ENCODE peak calls at places on chromosomes 2 and 18, in six cellular contexts. One of them, this sample, is unnamed.
A peak's percentile ranks its signal among the peaks of the same experiment; 100 is the strongest.

GRCh38 chr2:136134126-136134525 is 16.2 kb upstream of the CXCR4 start:
- DNase-seq in head of caudate nucleus: no peak
- DNase-seq in aorta: no peak
- DNase-seq in kidney glomerular epithelial cell: no peak
- DNase-seq in right lobe of liver: no peak
- DNase-seq in stimulated activated naive CD4-positive, alpha-beta T cell: peak; percentile 56
- DNase-seq in this sample: no peak

GRCh38 chr18:51053822-51054221 is 23.8 kb downstream of the SMAD4 start:
- DNase-seq in right lobe of liver: no peak
- DNase-seq in kidney glomerular epithelial cell: no peak
- DNase-seq in aorta: no peak
- DNase-seq in head of caudate nucleus: no peak
- DNase-seq in stimulated activated naive CD4-positive, alpha-beta T cell: no peak
- DNase-seq in this sample: no peak

GRCh38 chr2:58235988-58236387 is 5.1 kb downstream of the FANCL start:
- DNase-seq in kidney glomerular epithelial cell: no peak
- DNase-seq in right lobe of liver: no peak
- DNase-seq in head of caudate nucleus: no peak
- DNase-seq in aorta: no peak
- DNase-seq in stimulated activated naive CD4-positive, alpha-beta T cell: no peak
- DNase-seq in this sample: no peak

GRCh38 chr2:85702172-85702571 is 8.0 kb downstream of the GNLY start:
- DNase-seq in aorta: no peak
- DNase-seq in head of caudate nucleus: no peak
- DNase-seq in right lobe of liver: no peak
- DNase-seq in kidney glomerular epithelial cell: peak; percentile 34
- DNase-seq in stimulated activated naive CD4-positive, alpha-beta T cell: no peak
- DNase-seq in this sample: no peak

GRCh38 chr2:146666336-146666735 is 1178.5 kb upstream of the ACVR2A start:
- DNase-seq in head of caudate nucleus: no peak
- DNase-seq in right lobe of liver: no peak
- DNase-seq in stimulated activated naive CD4-positive, alpha-beta T cell: no peak
- DNase-seq in aorta: no peak
- DNase-seq in kidney glomerular epithelial cell: peak; percentile 53
- DNase-seq in this sample: no peak

GRCh38 chr18:31891566-31891965 is 51.4 kb downstream of the TRAPPC8 start:
- DNase-seq in head of caudate nucleus: no peak
- DNase-seq in right lobe of liver: no peak
- DNase-seq in kidney glomerular epithelial cell: no peak
- DNase-seq in aorta: no peak
- DNase-seq in stimulated activated naive CD4-positive, alpha-beta T cell: no peak
- DNase-seq in this sample: no peak

GRCh38 chr2:203790134-203790533 is 77.4 kb upstream of the CTLA4 start:
- DNase-seq in right lobe of liver: no peak
- DNase-seq in stimulated activated naive CD4-positive, alpha-beta T cell: no peak
- DNase-seq in head of caudate nucleus: no peak
- DNase-seq in kidney glomerular epithelial cell: no peak
- DNase-seq in aorta: no peak
- DNase-seq in this sample: no peak

GRCh38 chr2:240887631-240888030 is 8.3 kb downstream of the MAB21L4 start:
- DNase-seq in right lobe of liver: no peak
- DNase-seq in aorta: no peak
- DNase-seq in head of caudate nucleus: no peak
- DNase-seq in kidney glomerular epithelial cell: no peak
- DNase-seq in stimulated activated naive CD4-positive, alpha-beta T cell: no peak
- DNase-seq in this sample: no peak

GRCh38 chr2:29747786-29748470 is 173.5 kb downstream of the ALK start:
- DNase-seq in aorta: no peak
- DNase-seq in kidney glomerular epithelial cell: peak; percentile 72
- DNase-seq in right lobe of liver: no peak
- DNase-seq in stimulated activated naive CD4-positive, alpha-beta T cell: no peak
- DNase-seq in head of caudate nucleus: no peak
- DNase-seq in this sample: no peak

GRCh38 chr18:59621027-59621426 is 76.2 kb downstream of the CCBE1 start:
- DNase-seq in head of caudate nucleus: no peak
- DNase-seq in stimulated activated naive CD4-positive, alpha-beta T cell: no peak
- DNase-seq in aorta: no peak
- DNase-seq in right lobe of liver: no peak
- DNase-seq in kidney glomerular epithelial cell: no peak
- DNase-seq in this sample: no peak

GRCh38 chr2:118837621-118838020 is 9.8 kb downstream of the EN1 start:
- DNase-seq in head of caudate nucleus: no peak
- DNase-seq in stimulated activated naive CD4-positive, alpha-beta T cell: no peak
- DNase-seq in kidney glomerular epithelial cell: no peak
- DNase-seq in right lobe of liver: no peak
- DNase-seq in aorta: no peak
- DNase-seq in this sample: no peak

GRCh38 chr18:70578480-70578879 is 289.6 kb downstream of the SOCS6 start:
- DNase-seq in kidney glomerular epithelial cell: no peak
- DNase-seq in stimulated activated naive CD4-positive, alpha-beta T cell: no peak
- DNase-seq in head of caudate nucleus: no peak
- DNase-seq in right lobe of liver: no peak
- DNase-seq in aorta: no peak
- DNase-seq in this sample: no peak

GRCh38 chr2:191846787-191847620 is at the start of gene CAVIN2:
- DNase-seq in stimulated activated naive CD4-positive, alpha-beta T cell: no peak
- DNase-seq in aorta: no peak
- DNase-seq in right lobe of liver: peak; percentile 52
- DNase-seq in kidney glomerular epithelial cell: peak; percentile 74
- DNase-seq in head of caudate nucleus: no peak
- DNase-seq in this sample: no peak

GRCh38 chr2:127637725-127638252 is 8.2 kb upstream of the GPR17 start:
- DNase-seq in kidney glomerular epithelial cell: peak; percentile 82
- DNase-seq in right lobe of liver: no peak
- DNase-seq in aorta: no peak
- DNase-seq in stimulated activated naive CD4-positive, alpha-beta T cell: no peak
- DNase-seq in head of caudate nucleus: no peak
- DNase-seq in this sample: no peak

GRCh38 chr2:239881561-239882320 is 143.4 kb downstream of the NDUFA10 start:
- DNase-seq in kidney glomerular epithelial cell: no peak
- DNase-seq in aorta: no peak
- DNase-seq in stimulated activated naive CD4-positive, alpha-beta T cell: no peak
- DNase-seq in head of caudate nucleus: no peak
- DNase-seq in right lobe of liver: peak; percentile 44
- DNase-seq in this sample: peak; percentile 64

GRCh38 chr2:8677646-8678592 is 3.9 kb upstream of the ID2 start:
- DNase-seq in right lobe of liver: peak; percentile 84
- DNase-seq in kidney glomerular epithelial cell: peak; percentile 76
- DNase-seq in stimulated activated naive CD4-positive, alpha-beta T cell: peak; percentile 29
- DNase-seq in head of caudate nucleus: peak; percentile 20
- DNase-seq in aorta: peak; percentile 80
- DNase-seq in this sample: no peak

GRCh38 chr2:200247494-200247893 is 59.0 kb upstream of the SPATS2L start:
- DNase-seq in head of caudate nucleus: no peak
- DNase-seq in kidney glomerular epithelial cell: peak; percentile 26
- DNase-seq in right lobe of liver: no peak
- DNase-seq in aorta: no peak
- DNase-seq in stimulated activated naive CD4-positive, alpha-beta T cell: no peak
- DNase-seq in this sample: no peak

GRCh38 chr2:164178835-164179470 is 442.3 kb downstream of the GRB14 start:
- DNase-seq in stimulated activated naive CD4-positive, alpha-beta T cell: no peak
- DNase-seq in head of caudate nucleus: no peak
- DNase-seq in aorta: no peak
- DNase-seq in kidney glomerular epithelial cell: peak; percentile 37
- DNase-seq in right lobe of liver: no peak
- DNase-seq in this sample: no peak

GRCh38 chr2:104868081-104868806 is 14.3 kb downstream of the POU3F3 start:
- DNase-seq in head of caudate nucleus: peak; percentile 90
- DNase-seq in kidney glomerular epithelial cell: no peak
- DNase-seq in right lobe of liver: no peak
- DNase-seq in aorta: no peak
- DNase-seq in stimulated activated naive CD4-positive, alpha-beta T cell: no peak
- DNase-seq in this sample: no peak

GRCh38 chr2:218229851-218230250 is 12.9 kb downstream of the ARPC2 start:
- DNase-seq in stimulated activated naive CD4-positive, alpha-beta T cell: no peak
- DNase-seq in aorta: no peak
- DNase-seq in right lobe of liver: no peak
- DNase-seq in kidney glomerular epithelial cell: no peak
- DNase-seq in head of caudate nucleus: no peak
- DNase-seq in this sample: no peak

GRCh38 chr2:39851691-39852110 is 72.6 kb upstream of the THUMPD2 start:
- DNase-seq in stimulated activated naive CD4-positive, alpha-beta T cell: no peak
- DNase-seq in head of caudate nucleus: no peak
- DNase-seq in right lobe of liver: no peak
- DNase-seq in aorta: no peak
- DNase-seq in kidney glomerular epithelial cell: no peak
- DNase-seq in this sample: no peak

GRCh38 chr18:23578891-23579653 is 7.2 kb downstream of the NPC1 start:
- DNase-seq in head of caudate nucleus: peak; percentile 57
- DNase-seq in kidney glomerular epithelial cell: peak; percentile 55
- DNase-seq in right lobe of liver: no peak
- DNase-seq in aorta: no peak
- DNase-seq in stimulated activated naive CD4-positive, alpha-beta T cell: no peak
- DNase-seq in this sample: no peak

GRCh38 chr2:131034122-131035051 is 58.9 kb downstream of the FAM168B start:
- DNase-seq in stimulated activated naive CD4-positive, alpha-beta T cell: no peak
- DNase-seq in aorta: peak; percentile 79
- DNase-seq in right lobe of liver: no peak
- DNase-seq in head of caudate nucleus: peak; percentile 75
- DNase-seq in kidney glomerular epithelial cell: no peak
- DNase-seq in this sample: peak; percentile 86

GRCh38 chr2:82650038-82650437 is 1809.0 kb downstream of the SUCLG1 start:
- DNase-seq in right lobe of liver: no peak
- DNase-seq in head of caudate nucleus: no peak
- DNase-seq in kidney glomerular epithelial cell: no peak
- DNase-seq in aorta: no peak
- DNase-seq in stimulated activated naive CD4-positive, alpha-beta T cell: no peak
- DNase-seq in this sample: no peak

GRCh38 chr18:62771494-62771893 is 56.2 kb downstream of the PHLPP1 start:
- DNase-seq in kidney glomerular epithelial cell: no peak
- DNase-seq in right lobe of liver: no peak
- DNase-seq in head of caudate nucleus: no peak
- DNase-seq in stimulated activated naive CD4-positive, alpha-beta T cell: no peak
- DNase-seq in aorta: no peak
- DNase-seq in this sample: no peak

GRCh38 chr2:170973492-170974303 is 44.6 kb downstream of the GORASP2 start:
- DNase-seq in stimulated activated naive CD4-positive, alpha-beta T cell: peak; percentile 88
- DNase-seq in right lobe of liver: peak; percentile 94
- DNase-seq in aorta: peak; percentile 95
- DNase-seq in kidney glomerular epithelial cell: peak; percentile 73
- DNase-seq in head of caudate nucleus: peak; percentile 92
- DNase-seq in this sample: peak; percentile 94

GRCh38 chr2:172084484-172084733 is 898 bp upstream of the DLX1 start:
- DNase-seq in kidney glomerular epithelial cell: no peak
- DNase-seq in head of caudate nucleus: no peak
- DNase-seq in right lobe of liver: no peak
- DNase-seq in stimulated activated naive CD4-positive, alpha-beta T cell: no peak
- DNase-seq in aorta: no peak
- DNase-seq in this sample: no peak

This sample was measured in osteocyte.